ENCODE peak calls at places on chromosomes 7 and 10, in seven cellular contexts. T, A, M, Z, H, P and W are unnamed samples.

GRCh38 chr10:19702215-19702614 is 114.0 kb upstream of the PLXDC2 start:
- DNase-seq in T (no peak), A (peak), M (peak), Z (no peak), H (no peak), P (peak), W (no peak)

GRCh38 chr10:5977471-5978370 is at the start of gene IL15RA:
- DNase-seq in T (peak), A (peak), M (peak), Z (peak), H (peak), P (peak), W (no peak)

GRCh38 chr7:126791306-126791705 is 461.4 kb downstream of the GRM8 start:
- DNase-seq in T (no peak), A (peak), M (no peak), Z (no peak), H (no peak), P (no peak), W (no peak)

GRCh38 chr7:127783267-127783559 is 131.2 kb downstream of the SND1 start:
- DNase-seq in T (no peak), A (no peak), M (no peak), Z (no peak), H (no peak), P (no peak), W (no peak)

GRCh38 chr7:148624735-148625134 is 34.2 kb downstream of the C7orf33 start:
- DNase-seq in T (no peak), A (no peak), M (no peak), Z (no peak), H (no peak), P (no peak), W (no peak)

GRCh38 chr7:89170628-89171027 is 375.1 kb upstream of the TEX47 start:
- DNase-seq in T (no peak), A (no peak), M (no peak), Z (no peak), H (no peak), P (no peak), W (no peak)

GRCh38 chr10:128275405-128275804 is 149.2 kb upstream of the MKI67 start:
- DNase-seq in T (no peak), A (no peak), M (no peak), Z (no peak), H (no peak), P (no peak), W (no peak)

GRCh38 chr7:67821116-67821515 is 824.5 kb downstream of the TYW1 start:
- DNase-seq in T (no peak), A (no peak), M (peak), Z (no peak), H (no peak), P (no peak), W (no peak)

GRCh38 chr10:133335238-133336122 is 1.2 kb downstream of the CALY start:
- DNase-seq in T (no peak), A (no peak), M (peak), Z (peak), H (no peak), P (peak), W (no peak)

GRCh38 chr10:132866601-132867381 is 75.6 kb downstream of the CFAP46 start:
- DNase-seq in T (no peak), A (no peak), M (no peak), Z (peak), H (no peak), P (no peak), W (no peak)

GRCh38 chr7:128005759-128006159 is 25.5 kb downstream of the LRRC4 start:
- DNase-seq in T (peak), A (no peak), M (no peak), Z (no peak), H (no peak), P (no peak), W (no peak)

GRCh38 chr7:51471199-51472016 is 154.8 kb upstream of the COBL start:
- DNase-seq in T (no peak), A (no peak), M (no peak), Z (peak), H (no peak), P (no peak), W (no peak)

GRCh38 chr10:62560207-62560819 is 186.1 kb downstream of the ZNF365 start:
- DNase-seq in T (no peak), A (peak), M (peak), Z (no peak), H (no peak), P (peak), W (peak)

GRCh38 chr7:24657980-24658379 is 84.7 kb downstream of the PALS2 start:
- DNase-seq in T (no peak), A (no peak), M (no peak), Z (no peak), H (no peak), P (no peak), W (no peak)

GRCh38 chr10:119637631-119638030 is 13.5 kb upstream of the BAG3 start:
- DNase-seq in T (no peak), A (no peak), M (no peak), Z (no peak), H (no peak), P (no peak), W (no peak)

GRCh38 chr7:24781106-24781505 is 23.8 kb upstream of the GSDME start:
- DNase-seq in T (no peak), A (no peak), M (no peak), Z (no peak), H (no peak), P (no peak), W (no peak)

GRCh38 chr10:43809211-43809930 is 160.7 kb upstream of the ZNF32 start:
- DNase-seq in T (no peak), A (no peak), M (peak), Z (no peak), H (no peak), P (peak), W (peak)

GRCh38 chr7:104089622-104090021 is 100.2 kb upstream of the RELN start:
- DNase-seq in T (peak), A (no peak), M (no peak), Z (no peak), H (no peak), P (no peak), W (no peak)

GRCh38 chr10:1233031-1233430 is 176.8 kb downstream of the WDR37 start:
- DNase-seq in T (no peak), A (no peak), M (no peak), Z (peak), H (no peak), P (no peak), W (no peak)

GRCh38 chr10:27072436-27073114 is 27.7 kb downstream of the ANKRD26 start:
- DNase-seq in T (no peak), A (no peak), M (no peak), Z (no peak), H (no peak), P (no peak), W (no peak)
- TF ChIP-seq CTCF in T (no peak), A (no peak), M (no peak), Z (no peak), H (no peak), P (no peak), W (no peak)

GRCh38 chr10:66926841-66927240 is 1.0 kb downstream of the LRRTM3 start:
- DNase-seq in T (no peak), A (no peak), M (no peak), Z (no peak), H (no peak), P (no peak), W (no peak)
- H3K4me3 ChIP-seq in T (no peak), A (no peak), M (no peak), Z (peak), H (no peak), P (no peak), W (no peak)

GRCh38 chr10:44936314-44936975 is 23.2 kb upstream of the RASSF4 start:
- DNase-seq in T (no peak), A (no peak), M (no peak), Z (no peak), H (no peak), P (no peak), W (no peak)
- TF ChIP-seq CTCF in T (no peak), A (no peak), M (no peak), Z (no peak), H (no peak), P (no peak), W (no peak)

GRCh38 chr7:3781607-3782006 is 480.6 kb downstream of the SDK1 start:
- DNase-seq in T (no peak), A (no peak), M (no peak), Z (no peak), H (no peak), P (no peak), W (no peak)
- H3K4me3 ChIP-seq in T (no peak), A (no peak), M (no peak), Z (no peak), H (no peak), P (no peak), W (no peak)